ENCODE peak calls at places on chromosome 14, in seven cellular contexts. One of them, this sample, is unnamed.

GRCh38 chr14:104179126-104179525 is 40.7 kb downstream of the KIF26A start:
- DNase-seq in endothelial cell of umbilical vein: no peak
- DNase-seq in HTR-8/SVneo: no peak
- DNase-seq in T follicular helper cell: no peak
- DNase-seq in NCI-H748 treated with DMSO at 0.1 percent for 48 hours: no peak
- DNase-seq in adrenal gland: no peak
- DNase-seq in AG10803: no peak
- DNase-seq in this sample: no peak

GRCh38 chr14:23704890-23705289 is 68.7 kb downstream of the DHRS2 start:
- DNase-seq in NCI-H748 treated with DMSO at 0.1 percent for 48 hours: no peak
- DNase-seq in adrenal gland: no peak
- DNase-seq in endothelial cell of umbilical vein: no peak
- DNase-seq in HTR-8/SVneo: no peak
- DNase-seq in AG10803: no peak
- DNase-seq in T follicular helper cell: no peak
- DNase-seq in this sample: peak

GRCh38 chr14:92651106-92651792 is 97.2 kb downstream of the LGMN start:
- DNase-seq in HTR-8/SVneo: no peak
- DNase-seq in endothelial cell of umbilical vein: no peak
- DNase-seq in adrenal gland: peak
- DNase-seq in NCI-H748 treated with DMSO at 0.1 percent for 48 hours: no peak
- DNase-seq in T follicular helper cell: peak
- DNase-seq in AG10803: no peak
- DNase-seq in this sample: no peak

GRCh38 chr14:104419865-104420458 is 159.6 kb upstream of the C14orf180 start:
- DNase-seq in T follicular helper cell: no peak
- DNase-seq in NCI-H748 treated with DMSO at 0.1 percent for 48 hours: no peak
- DNase-seq in HTR-8/SVneo: no peak
- DNase-seq in adrenal gland: no peak
- DNase-seq in AG10803: no peak
- DNase-seq in endothelial cell of umbilical vein: no peak
- DNase-seq in this sample: no peak

GRCh38 chr14:81366259-81366658 is 33.9 kb downstream of the STON2 start:
- DNase-seq in endothelial cell of umbilical vein: no peak
- DNase-seq in T follicular helper cell: no peak
- DNase-seq in NCI-H748 treated with DMSO at 0.1 percent for 48 hours: no peak
- DNase-seq in AG10803: no peak
- DNase-seq in adrenal gland: no peak
- DNase-seq in HTR-8/SVneo: no peak
- DNase-seq in this sample: no peak

GRCh38 chr14:76826122-76826521 is at the start of gene LRRC74A:
- DNase-seq in AG10803: no peak
- DNase-seq in adrenal gland: no peak
- DNase-seq in T follicular helper cell: no peak
- DNase-seq in NCI-H748 treated with DMSO at 0.1 percent for 48 hours: no peak
- DNase-seq in HTR-8/SVneo: no peak
- DNase-seq in endothelial cell of umbilical vein: no peak
- DNase-seq in this sample: no peak

GRCh38 chr14:99118046-99118721 is 153.8 kb downstream of the BCL11B start:
- DNase-seq in endothelial cell of umbilical vein: no peak
- DNase-seq in adrenal gland: no peak
- DNase-seq in T follicular helper cell: no peak
- DNase-seq in AG10803: no peak
- DNase-seq in NCI-H748 treated with DMSO at 0.1 percent for 48 hours: no peak
- DNase-seq in HTR-8/SVneo: no peak
- DNase-seq in this sample: no peak

GRCh38 chr14:74507796-74508195 is 14.2 kb downstream of the ISCA2 start:
- DNase-seq in AG10803: no peak
- DNase-seq in adrenal gland: no peak
- DNase-seq in endothelial cell of umbilical vein: no peak
- DNase-seq in NCI-H748 treated with DMSO at 0.1 percent for 48 hours: no peak
- DNase-seq in HTR-8/SVneo: no peak
- DNase-seq in T follicular helper cell: no peak
- DNase-seq in this sample: no peak

GRCh38 chr14:52868911-52869611 is 77.7 kb upstream of the GNPNAT1 start:
- DNase-seq in endothelial cell of umbilical vein: no peak
- DNase-seq in AG10803: no peak
- DNase-seq in adrenal gland: no peak
- DNase-seq in NCI-H748 treated with DMSO at 0.1 percent for 48 hours: no peak
- DNase-seq in T follicular helper cell: no peak
- DNase-seq in HTR-8/SVneo: no peak
- DNase-seq in this sample: no peak

GRCh38 chr14:26282578-26282977 is 315.3 kb downstream of the NOVA1 start:
- DNase-seq in HTR-8/SVneo: no peak
- DNase-seq in T follicular helper cell: no peak
- DNase-seq in endothelial cell of umbilical vein: no peak
- DNase-seq in adrenal gland: no peak
- DNase-seq in NCI-H748 treated with DMSO at 0.1 percent for 48 hours: peak
- DNase-seq in AG10803: peak
- DNase-seq in this sample: no peak

GRCh38 chr14:96055753-96056508 is 16.8 kb downstream of the C14orf132 start:
- DNase-seq in adrenal gland: no peak
- DNase-seq in T follicular helper cell: no peak
- DNase-seq in AG10803: no peak
- DNase-seq in NCI-H748 treated with DMSO at 0.1 percent for 48 hours: no peak
- DNase-seq in HTR-8/SVneo: no peak
- DNase-seq in endothelial cell of umbilical vein: no peak
- DNase-seq in this sample: no peak

GRCh38 chr14:70021548-70021947 is 142.3 kb downstream of the SMOC1 start:
- DNase-seq in endothelial cell of umbilical vein: no peak
- DNase-seq in HTR-8/SVneo: no peak
- DNase-seq in adrenal gland: no peak
- DNase-seq in NCI-H748 treated with DMSO at 0.1 percent for 48 hours: no peak
- DNase-seq in T follicular helper cell: no peak
- DNase-seq in AG10803: no peak
- DNase-seq in this sample: no peak

GRCh38 chr14:74392616-74393570 is 33.1 kb downstream of the SYNDIG1L start:
- DNase-seq in NCI-H748 treated with DMSO at 0.1 percent for 48 hours: no peak
- DNase-seq in adrenal gland: no peak
- DNase-seq in T follicular helper cell: no peak
- DNase-seq in endothelial cell of umbilical vein: no peak
- DNase-seq in HTR-8/SVneo: no peak
- DNase-seq in AG10803: no peak
- DNase-seq in this sample: no peak

GRCh38 chr14:85402546-85403162 is 127.3 kb upstream of the FLRT2 start:
- DNase-seq in adrenal gland: no peak
- DNase-seq in AG10803: no peak
- DNase-seq in endothelial cell of umbilical vein: peak
- DNase-seq in HTR-8/SVneo: no peak
- DNase-seq in T follicular helper cell: no peak
- DNase-seq in NCI-H748 treated with DMSO at 0.1 percent for 48 hours: peak
- DNase-seq in this sample: no peak

GRCh38 chr14:59278111-59278510 is 89.6 kb downstream of the DAAM1 start:
- DNase-seq in NCI-H748 treated with DMSO at 0.1 percent for 48 hours: no peak
- DNase-seq in AG10803: peak
- DNase-seq in adrenal gland: peak
- DNase-seq in T follicular helper cell: no peak
- DNase-seq in HTR-8/SVneo: peak
- DNase-seq in endothelial cell of umbilical vein: peak
- DNase-seq in this sample: peak

GRCh38 chr14:68027276-68027675 is 207.7 kb downstream of the RAD51B start:
- DNase-seq in T follicular helper cell: no peak
- DNase-seq in AG10803: no peak
- DNase-seq in adrenal gland: no peak
- DNase-seq in endothelial cell of umbilical vein: no peak
- DNase-seq in HTR-8/SVneo: no peak
- DNase-seq in NCI-H748 treated with DMSO at 0.1 percent for 48 hours: no peak
- DNase-seq in this sample: no peak

GRCh38 chr14:35121887-35122695 is at the start of the genes PPP2R3C and PRORP:
- DNase-seq in AG10803: peak
- DNase-seq in T follicular helper cell: peak
- DNase-seq in NCI-H748 treated with DMSO at 0.1 percent for 48 hours: peak
- DNase-seq in adrenal gland: peak
- DNase-seq in endothelial cell of umbilical vein: peak
- DNase-seq in HTR-8/SVneo: peak
- DNase-seq in this sample: peak

GRCh38 chr14:104864267-104865068 is 600 bp upstream of the CEP170B start:
- DNase-seq in adrenal gland: peak
- DNase-seq in NCI-H748 treated with DMSO at 0.1 percent for 48 hours: peak
- DNase-seq in T follicular helper cell: no peak
- DNase-seq in endothelial cell of umbilical vein: no peak
- DNase-seq in AG10803: no peak
- DNase-seq in HTR-8/SVneo: no peak
- DNase-seq in this sample: peak

GRCh38 chr14:24436355-24437019 is 6.1 kb downstream of the SDR39U1 start:
- DNase-seq in NCI-H748 treated with DMSO at 0.1 percent for 48 hours: peak
- DNase-seq in endothelial cell of umbilical vein: peak
- DNase-seq in adrenal gland: peak
- DNase-seq in AG10803: peak
- DNase-seq in HTR-8/SVneo: peak
- DNase-seq in T follicular helper cell: no peak
- DNase-seq in this sample: peak

GRCh38 chr14:98965061-98965460 is 306.9 kb downstream of the BCL11B start:
- DNase-seq in T follicular helper cell: no peak
- DNase-seq in AG10803: no peak
- DNase-seq in NCI-H748 treated with DMSO at 0.1 percent for 48 hours: no peak
- DNase-seq in endothelial cell of umbilical vein: no peak
- DNase-seq in adrenal gland: no peak
- DNase-seq in HTR-8/SVneo: no peak
- DNase-seq in this sample: no peak

GRCh38 chr14:105540811-105541210 is 14.4 kb downstream of the TMEM121 start:
- DNase-seq in NCI-H748 treated with DMSO at 0.1 percent for 48 hours: no peak
- DNase-seq in adrenal gland: no peak
- DNase-seq in AG10803: no peak
- DNase-seq in T follicular helper cell: no peak
- DNase-seq in endothelial cell of umbilical vein: no peak
- DNase-seq in HTR-8/SVneo: no peak
- DNase-seq in this sample: no peak

GRCh38 chr14:39416072-39416471 is 16.2 kb downstream of the FBXO33 start:
- DNase-seq in AG10803: no peak
- DNase-seq in endothelial cell of umbilical vein: no peak
- DNase-seq in T follicular helper cell: no peak
- DNase-seq in HTR-8/SVneo: no peak
- DNase-seq in NCI-H748 treated with DMSO at 0.1 percent for 48 hours: no peak
- DNase-seq in adrenal gland: no peak
- DNase-seq in this sample: no peak

GRCh38 chr14:103105580-103106168 is 11.1 kb downstream of the EXOC3L4 start:
- DNase-seq in endothelial cell of umbilical vein: no peak
- DNase-seq in T follicular helper cell: no peak
- DNase-seq in AG10803: no peak
- DNase-seq in HTR-8/SVneo: no peak
- DNase-seq in adrenal gland: no peak
- DNase-seq in NCI-H748 treated with DMSO at 0.1 percent for 48 hours: no peak
- DNase-seq in this sample: no peak